ENCODE peak calls at places on chromosomes 11 and 22, in ten cellular contexts. One of them, this sample, is unnamed.

GRCh38 chr11:122101625-122102291 is 14.3 kb downstream of the BLID start:
- DNase-seq in breast epithelium: peak; percentile 62
- DNase-seq in fibroblast of lung: peak; percentile 91
- DNase-seq in NB4: no peak
- DNase-seq in fibroblast of the aortic adventitia: peak; percentile 89
- DNase-seq in hepatocyte: peak; percentile 81
- DNase-seq in body of pancreas: peak; percentile 57
- DNase-seq in neural progenitor cell: peak; percentile 86
- DNase-seq in cardiac fibroblast: peak; percentile 93
- DNase-seq in astrocyte of the spinal cord: peak; percentile 89
- DNase-seq in this sample: peak; percentile 90

GRCh38 chr11:85810871-85811611 is at the start of gene SYTL2:
- DNase-seq in breast epithelium: peak; percentile 35
- DNase-seq in fibroblast of lung: peak; percentile 61
- DNase-seq in NB4: peak; percentile 83
- DNase-seq in fibroblast of the aortic adventitia: no peak
- DNase-seq in hepatocyte: peak; percentile 83
- DNase-seq in body of pancreas: peak; percentile 81
- DNase-seq in neural progenitor cell: peak; percentile 92
- DNase-seq in cardiac fibroblast: peak; percentile 31
- DNase-seq in astrocyte of the spinal cord: peak; percentile 50
- DNase-seq in this sample: peak; percentile 51

GRCh38 chr11:61891331-61892084 is at the start of gene FADS3:
- DNase-seq in breast epithelium: peak; percentile 57
- DNase-seq in fibroblast of lung: peak; percentile 74
- DNase-seq in NB4: peak; percentile 74
- DNase-seq in fibroblast of the aortic adventitia: peak; percentile 67
- DNase-seq in hepatocyte: peak; percentile 92
- DNase-seq in body of pancreas: peak; percentile 96
- DNase-seq in neural progenitor cell: peak; percentile 90
- DNase-seq in cardiac fibroblast: peak; percentile 90
- DNase-seq in astrocyte of the spinal cord: peak; percentile 76
- DNase-seq in this sample: peak; percentile 84

GRCh38 chr22:35476341-35476740 is 64.3 kb upstream of the RASD2 start:
- DNase-seq in breast epithelium: no peak
- DNase-seq in fibroblast of lung: peak; percentile 64
- DNase-seq in NB4: no peak
- DNase-seq in fibroblast of the aortic adventitia: no peak
- DNase-seq in hepatocyte: no peak
- DNase-seq in body of pancreas: no peak
- DNase-seq in neural progenitor cell: no peak
- DNase-seq in cardiac fibroblast: no peak
- DNase-seq in astrocyte of the spinal cord: peak; percentile 38
- DNase-seq in this sample: no peak

GRCh38 chr11:66291706-66292542 is at the start of gene TMEM151A:
- DNase-seq in breast epithelium: no peak
- DNase-seq in fibroblast of lung: no peak
- DNase-seq in NB4: no peak
- DNase-seq in fibroblast of the aortic adventitia: no peak
- DNase-seq in hepatocyte: peak; percentile 63
- DNase-seq in body of pancreas: peak; percentile 57
- DNase-seq in neural progenitor cell: peak; percentile 59
- DNase-seq in cardiac fibroblast: no peak
- DNase-seq in astrocyte of the spinal cord: no peak
- DNase-seq in this sample: no peak

GRCh38 chr11:29448246-29448877 is 568.5 kb downstream of the KCNA4 start:
- DNase-seq in breast epithelium: no peak
- DNase-seq in fibroblast of lung: peak; percentile 18
- DNase-seq in NB4: peak; percentile 4
- DNase-seq in fibroblast of the aortic adventitia: peak; percentile 61
- DNase-seq in hepatocyte: peak; percentile 47
- DNase-seq in body of pancreas: peak; percentile 9
- DNase-seq in neural progenitor cell: peak; percentile 52
- DNase-seq in cardiac fibroblast: peak; percentile 69
- DNase-seq in astrocyte of the spinal cord: peak; percentile 58
- DNase-seq in this sample: peak; percentile 52

GRCh38 chr11:78449866-78450265 is 32.2 kb upstream of the GAB2 start:
- DNase-seq in breast epithelium: no peak
- DNase-seq in fibroblast of lung: peak; percentile 23
- DNase-seq in NB4: no peak
- DNase-seq in fibroblast of the aortic adventitia: no peak
- DNase-seq in hepatocyte: no peak
- DNase-seq in body of pancreas: no peak
- DNase-seq in neural progenitor cell: no peak
- DNase-seq in cardiac fibroblast: no peak
- DNase-seq in astrocyte of the spinal cord: no peak
- DNase-seq in this sample: peak; percentile 3

GRCh38 chr11:67364783-67365525 is 8.4 kb downstream of the CLCF1 start:
- DNase-seq in breast epithelium: no peak
- DNase-seq in fibroblast of lung: no peak
- DNase-seq in NB4: no peak
- DNase-seq in fibroblast of the aortic adventitia: no peak
- DNase-seq in hepatocyte: no peak
- DNase-seq in body of pancreas: no peak
- DNase-seq in neural progenitor cell: no peak
- DNase-seq in cardiac fibroblast: no peak
- DNase-seq in astrocyte of the spinal cord: no peak
- DNase-seq in this sample: no peak

DNA sequence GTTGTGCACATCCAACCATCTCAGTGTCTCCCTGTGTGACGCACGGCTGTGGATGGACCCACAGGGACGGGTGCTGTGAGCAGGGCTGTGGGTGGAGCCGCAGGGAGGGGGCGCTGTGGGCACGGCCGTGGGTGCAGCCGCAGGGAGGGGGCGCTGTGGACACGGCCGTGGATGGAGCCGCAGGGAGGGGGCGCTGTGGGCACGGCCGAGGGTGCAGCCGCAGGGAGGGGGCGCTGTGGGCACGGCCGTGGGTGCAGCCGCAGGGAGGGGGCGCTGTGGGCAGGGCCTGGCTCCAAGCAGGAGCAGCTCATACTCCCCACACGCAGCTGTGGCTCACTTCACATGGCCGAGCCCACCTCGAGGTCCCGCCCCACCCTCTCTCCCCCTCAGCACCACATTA is 6.0 kb upstream of the MAPK11 start:
- DNase-seq in breast epithelium: no peak
- DNase-seq in fibroblast of lung: peak; percentile 51
- DNase-seq in NB4: peak; percentile 85
- DNase-seq in fibroblast of the aortic adventitia: peak; percentile 33
- DNase-seq in hepatocyte: peak; percentile 72
- DNase-seq in body of pancreas: peak; percentile 57
- DNase-seq in neural progenitor cell: no peak
- DNase-seq in cardiac fibroblast: peak; percentile 75
- DNase-seq in astrocyte of the spinal cord: peak; percentile 49
- DNase-seq in this sample: peak; percentile 75
- H3K4me3 ChIP-seq in breast epithelium: no peak overlapping the region
- H3K4me3 ChIP-seq in fibroblast of lung: no peak overlapping the region
- H3K4me3 ChIP-seq in NB4: no peak overlapping the region
- H3K4me3 ChIP-seq in fibroblast of the aortic adventitia: no peak overlapping the region
- H3K4me3 ChIP-seq in hepatocyte: no peak overlapping the region
- H3K4me3 ChIP-seq in body of pancreas: no peak overlapping the region
- H3K4me3 ChIP-seq in neural progenitor cell: no peak overlapping the region
- H3K4me3 ChIP-seq in cardiac fibroblast: no peak overlapping the region
- H3K4me3 ChIP-seq in astrocyte of the spinal cord: no peak overlapping the region
- H3K4me3 ChIP-seq in this sample: no peak overlapping the region

DNA sequence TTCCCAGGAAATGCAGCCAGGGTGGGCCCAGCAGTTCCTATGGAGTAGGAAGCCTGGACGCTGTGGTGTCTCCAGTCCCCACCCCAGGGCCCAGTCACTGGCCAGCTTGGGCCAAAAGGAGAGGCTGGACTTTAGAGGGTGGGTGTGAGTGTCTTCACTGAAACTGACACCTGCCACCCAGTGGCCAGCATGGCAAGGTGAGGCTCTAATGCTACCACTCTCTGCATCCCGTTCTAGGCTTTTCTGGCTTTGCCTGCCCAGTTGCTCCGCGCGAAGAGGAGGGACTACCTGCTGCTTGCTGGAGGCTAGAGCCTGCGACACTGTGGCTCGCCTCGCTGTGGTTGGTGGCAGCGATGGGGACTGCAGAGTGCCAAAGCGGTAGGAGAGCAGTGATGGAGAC is 35.4 kb downstream of the C22orf42 start:
- DNase-seq in breast epithelium: no peak
- DNase-seq in fibroblast of lung: no peak
- DNase-seq in NB4: no peak
- DNase-seq in fibroblast of the aortic adventitia: no peak
- DNase-seq in hepatocyte: no peak
- DNase-seq in body of pancreas: no peak
- DNase-seq in neural progenitor cell: peak; percentile 44
- DNase-seq in cardiac fibroblast: no peak
- DNase-seq in astrocyte of the spinal cord: no peak
- DNase-seq in this sample: no peak
- TF ChIP-seq CTCF in breast epithelium: no peak
- TF ChIP-seq CTCF in fibroblast of lung: no peak
- TF ChIP-seq CTCF in NB4: no peak
- TF ChIP-seq CTCF in fibroblast of the aortic adventitia: no peak
- TF ChIP-seq CTCF in hepatocyte: no peak
- TF ChIP-seq CTCF in body of pancreas: no peak
- TF ChIP-seq CTCF in neural progenitor cell: peak; percentile 34
- TF ChIP-seq CTCF in cardiac fibroblast: no peak
- TF ChIP-seq CTCF in astrocyte of the spinal cord: no peak
- TF ChIP-seq CTCF in this sample: no peak

DNA sequence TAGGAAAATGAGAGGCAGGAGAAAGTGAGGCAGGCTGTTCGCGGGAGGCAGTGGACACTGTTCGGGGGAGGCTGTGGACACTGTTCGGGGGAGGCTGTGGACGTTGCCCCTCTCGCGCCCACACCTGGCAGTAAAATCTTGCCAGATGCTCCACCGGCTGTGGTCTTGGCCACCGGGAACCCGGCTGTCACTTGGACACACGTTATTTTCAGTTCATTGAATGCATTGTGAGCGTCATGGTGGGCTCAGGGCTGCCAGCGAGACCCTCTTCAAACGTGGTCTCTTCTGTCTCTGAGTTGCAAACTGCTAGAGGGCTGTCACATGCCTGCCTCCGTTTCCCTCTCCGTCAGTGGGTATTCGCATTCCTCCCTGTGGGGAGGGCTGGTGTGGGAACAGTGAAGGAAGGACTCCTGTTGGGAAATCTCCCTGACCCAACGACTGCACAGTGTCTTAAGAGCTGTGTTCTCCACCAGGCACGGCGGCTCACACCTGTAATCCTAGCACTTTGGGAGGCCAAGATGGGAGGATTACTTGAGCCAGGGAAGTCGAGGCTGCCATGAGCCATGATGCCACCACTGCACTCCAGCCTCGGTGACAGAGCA is 1.4 kb downstream of the PRR5 start:
- DNase-seq in breast epithelium: no peak
- DNase-seq in fibroblast of lung: no peak
- DNase-seq in NB4: no peak
- DNase-seq in fibroblast of the aortic adventitia: no peak
- DNase-seq in hepatocyte: no peak
- DNase-seq in body of pancreas: no peak
- DNase-seq in neural progenitor cell: no peak
- DNase-seq in cardiac fibroblast: no peak
- DNase-seq in astrocyte of the spinal cord: no peak
- DNase-seq in this sample: no peak
- H3K4me3 ChIP-seq in breast epithelium: peak overlapping the region; percentile 76
- H3K4me3 ChIP-seq in fibroblast of lung: peak overlapping the region; percentile 55
- H3K4me3 ChIP-seq in NB4: peak overlapping the region; percentile 34
- H3K4me3 ChIP-seq in fibroblast of the aortic adventitia: peak overlapping the region; percentile 71
- H3K4me3 ChIP-seq in hepatocyte: peak overlapping the region; percentile 92
- H3K4me3 ChIP-seq in body of pancreas: peak overlapping the region; percentile 52
- H3K4me3 ChIP-seq in neural progenitor cell: peak overlapping the region; percentile 71
- H3K4me3 ChIP-seq in cardiac fibroblast: peak overlapping the region; percentile 46
- H3K4me3 ChIP-seq in astrocyte of the spinal cord: peak overlapping the region; percentile 35
- H3K4me3 ChIP-seq in this sample: peak overlapping the region; percentile 55

GRCh38 chr11:115504279-115505158 is at the start of gene CADM1:
- DNase-seq in breast epithelium: peak; percentile 97
- DNase-seq in fibroblast of lung: peak; percentile 95
- DNase-seq in NB4: no peak
- DNase-seq in fibroblast of the aortic adventitia: peak; percentile 13
- DNase-seq in hepatocyte: peak; percentile 98
- DNase-seq in body of pancreas: peak; percentile 98
- DNase-seq in neural progenitor cell: peak; percentile 99
- DNase-seq in cardiac fibroblast: peak; percentile 73
- DNase-seq in astrocyte of the spinal cord: peak; percentile 95
- DNase-seq in this sample: peak; percentile 76
- TF ChIP-seq CTCF in breast epithelium: peak; percentile 53
- TF ChIP-seq CTCF in fibroblast of lung: peak; percentile 66
- TF ChIP-seq CTCF in NB4: no peak
- TF ChIP-seq CTCF in fibroblast of the aortic adventitia: peak; percentile 39
- TF ChIP-seq CTCF in hepatocyte: peak; percentile 63
- TF ChIP-seq CTCF in body of pancreas: peak; percentile 74
- TF ChIP-seq CTCF in neural progenitor cell: peak; percentile 56
- TF ChIP-seq CTCF in cardiac fibroblast: peak; percentile 42
- TF ChIP-seq CTCF in astrocyte of the spinal cord: peak; percentile 67
- TF ChIP-seq CTCF in this sample: peak; percentile 57

GRCh38 chr11:14971865-14972580 is at the start of gene CALCA:
- DNase-seq in breast epithelium: no peak
- DNase-seq in fibroblast of lung: no peak
- DNase-seq in NB4: no peak
- DNase-seq in fibroblast of the aortic adventitia: peak; percentile 17
- DNase-seq in hepatocyte: no peak
- DNase-seq in body of pancreas: no peak
- DNase-seq in neural progenitor cell: peak; percentile 57
- DNase-seq in cardiac fibroblast: no peak
- DNase-seq in astrocyte of the spinal cord: no peak
- DNase-seq in this sample: no peak
- H3K4me3 ChIP-seq in breast epithelium: peak within 1 kb of the TSS; percentile 9
- H3K4me3 ChIP-seq in fibroblast of lung: no peak within 1 kb of the TSS
- H3K4me3 ChIP-seq in NB4: no peak within 1 kb of the TSS
- H3K4me3 ChIP-seq in fibroblast of the aortic adventitia: no peak within 1 kb of the TSS
- H3K4me3 ChIP-seq in hepatocyte: peak within 1 kb of the TSS; percentile 13
- H3K4me3 ChIP-seq in body of pancreas: no peak within 1 kb of the TSS
- H3K4me3 ChIP-seq in neural progenitor cell: peak within 1 kb of the TSS; percentile 34
- H3K4me3 ChIP-seq in cardiac fibroblast: no peak within 1 kb of the TSS
- H3K4me3 ChIP-seq in astrocyte of the spinal cord: no peak within 1 kb of the TSS
- H3K4me3 ChIP-seq in this sample: no peak within 1 kb of the TSS

DNA sequence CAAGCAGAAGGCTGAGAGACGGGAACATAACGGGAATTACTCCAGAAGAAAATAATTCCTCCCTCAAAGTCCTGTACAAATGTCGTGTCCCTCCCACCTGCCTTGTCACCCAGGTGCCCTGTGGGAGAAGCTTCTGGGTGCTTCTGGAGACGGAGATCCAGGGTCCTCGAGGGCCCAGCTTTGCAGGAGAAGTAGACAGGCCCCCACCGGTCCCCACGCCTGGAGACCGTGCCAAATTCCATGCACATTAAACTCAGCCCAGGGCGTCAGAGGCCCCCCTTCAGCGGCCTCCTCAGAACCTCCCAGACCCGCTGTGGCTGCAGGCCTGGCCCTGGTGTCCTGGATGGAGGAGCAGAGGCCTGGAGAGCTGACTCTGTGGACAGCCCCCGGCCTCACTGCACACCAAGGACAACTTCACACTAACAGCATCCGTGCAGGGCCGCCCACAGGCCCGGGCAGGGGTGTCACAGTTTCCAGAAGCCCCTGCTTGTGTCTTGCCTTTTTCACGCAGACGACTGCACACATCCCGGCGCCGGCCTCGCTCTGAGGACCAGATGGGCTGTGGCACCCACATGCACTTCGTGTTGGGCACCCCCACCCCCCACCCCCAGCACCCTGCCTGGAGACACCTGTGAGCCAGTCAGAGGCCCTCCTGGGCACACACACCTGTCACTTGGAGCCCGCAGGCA is 734.3 kb downstream of the BRD1 start:
- DNase-seq in breast epithelium: no peak
- DNase-seq in fibroblast of lung: no peak
- DNase-seq in NB4: no peak
- DNase-seq in fibroblast of the aortic adventitia: no peak
- DNase-seq in hepatocyte: no peak
- DNase-seq in body of pancreas: no peak
- DNase-seq in neural progenitor cell: no peak
- DNase-seq in cardiac fibroblast: no peak
- DNase-seq in astrocyte of the spinal cord: no peak
- DNase-seq in this sample: no peak
- TF ChIP-seq CTCF in breast epithelium: no peak
- TF ChIP-seq CTCF in fibroblast of lung: no peak
- TF ChIP-seq CTCF in NB4: no peak
- TF ChIP-seq CTCF in fibroblast of the aortic adventitia: no peak
- TF ChIP-seq CTCF in hepatocyte: no peak
- TF ChIP-seq CTCF in body of pancreas: no peak
- TF ChIP-seq CTCF in neural progenitor cell: no peak
- TF ChIP-seq CTCF in cardiac fibroblast: no peak
- TF ChIP-seq CTCF in astrocyte of the spinal cord: no peak
- TF ChIP-seq CTCF in this sample: no peak

This sample was measured in AG10803.